ENCODE peak calls at places on chromosomes 2 and 18, in nine cellular contexts. N is HCT116; E is NCI-H510A treated with DMSO at 0.1 percent for 48 hours; H is coronary artery; U is stimulated activated CD4-positive, alpha-beta T cell treated with anti-CD3 and anti-CD28 coated beads, Interleukin-2, amount 100 ng/mL, for 4 hours; R is left lobe of liver; J is left cardiac atrium; A is EL; S is lower lobe of right lung. L is an unnamed sample.

GRCh38 chr2:15730545-15731212 is 139.0 kb downstream of the DDX1 start:
- DNase-seq in U (no peak), J (peak; percentile 96), E (peak; percentile 34), H (peak; percentile 90), R (peak; percentile 93), N (peak; percentile 81), S (peak; percentile 91), A (peak; percentile 86), L (peak; percentile 80)

GRCh38 chr2:1964659-1965058 is 220.3 kb upstream of the PXDN start:
- DNase-seq in N (no peak), E (no peak), A (no peak), U (no peak), H (no peak), R (no peak), S (no peak), J (no peak), L (no peak)

GRCh38 chr2:14756122-14756541 is 123.6 kb downstream of the LRATD1 start:
- DNase-seq in H (no peak), R (no peak), E (no peak), A (peak; percentile 39), S (no peak), U (no peak), J (no peak), N (no peak), L (no peak)

GRCh38 chr2:238124488-238125126 is 13.9 kb upstream of the KLHL30 start:
- DNase-seq in U (no peak), J (no peak), S (peak; percentile 28), H (no peak), A (no peak), R (no peak), N (no peak), E (no peak), L (no peak)

GRCh38 chr18:45245036-45245638 is 370.1 kb upstream of the SLC14A2 start:
- DNase-seq in J (no peak), N (no peak), H (no peak), E (no peak), A (no peak), S (no peak), R (no peak), U (no peak), L (no peak)

GRCh38 chr2:197205590-197206215 is 104.9 kb downstream of the ANKRD44 start:
- DNase-seq in J (no peak), R (no peak), U (peak; percentile 53), E (no peak), H (no peak), A (no peak), N (no peak), S (no peak), L (no peak)

GRCh38 chr18:36382151-36382550 is 84.6 kb downstream of the FHOD3 start:
- DNase-seq in U (no peak), R (no peak), S (no peak), H (peak; percentile 36), J (no peak), A (no peak), N (no peak), E (no peak), L (no peak)

GRCh38 chr2:64260817-64261216 is 116.6 kb upstream of the PELI1 start:
- DNase-seq in R (peak; percentile 63), N (no peak), H (no peak), A (no peak), E (peak; percentile 32), U (no peak), S (peak; percentile 73), J (peak; percentile 53), L (no peak)

GRCh38 chr2:241933175-241933911 is 63.8 kb downstream of the RTP5 start:
- DNase-seq in U (no peak), E (no peak), A (peak; percentile 55), N (no peak), H (no peak), R (no peak), J (no peak), S (no peak), L (no peak)

GRCh38 chr2:235996419-235996818 is 171.8 kb downstream of the GBX2 start:
- DNase-seq in U (no peak), N (no peak), S (no peak), J (peak; percentile 46), A (no peak), E (no peak), H (no peak), R (no peak), L (no peak)

GRCh38 chr2:143259368-143259958 is 130.2 kb downstream of the ARHGAP15 start:
- DNase-seq in A (peak; percentile 65), S (peak; percentile 45), N (peak; percentile 51), E (peak; percentile 79), H (no peak), J (peak; percentile 60), R (peak; percentile 56), U (peak; percentile 66), L (peak; percentile 67)

GRCh38 chr2:119049968-119050657 is 108.1 kb downstream of the MARCO start:
- DNase-seq in U (no peak), A (no peak), N (no peak), S (no peak), H (no peak), R (no peak), E (no peak), J (no peak), L (no peak)

GRCh38 chr18:12287684-12288405 is 20.2 kb upstream of the TUBB6 start:
- DNase-seq in U (no peak), S (peak; percentile 86), N (peak; percentile 54), E (peak; percentile 8), J (peak; percentile 83), R (no peak), H (peak; percentile 96), A (peak; percentile 97), L (no peak)

L was measured in glomerular endothelial cell.